ENCODE peak calls at places on chromosomes 6 and 20, in eight cellular contexts. C is NCI-H2029 treated with DMSO at 0.1 percent for 48 hours; E is naive thymus-derived CD4-positive, alpha-beta T cell; Y is mesothelial cell of epicardium; W is SJSA1; S is activated CD4-positive, alpha-beta T cell treated with anti-CD3 and anti-CD28 coated beads, Interleukin-2, amount 10 ng/mL, durations not matched to agents 7 days and 5 days; B is NCI-H1930; I is activated CD8-positive, alpha-beta memory T cell treated with anti-CD3 and anti-CD28 coated beads for 48 hours. R is an unnamed sample.

GRCh38 chr6:138509371-138509770 is 10.1 kb upstream of the NHSL1 start:
- DNase-seq in B (peak; percentile 16), S (peak; percentile 66), Y (no peak), E (no peak), I (no peak), W (peak; percentile 20), C (peak; percentile 3), R (peak; percentile 45)

GRCh38 chr6:167982063-167982462 is 15.4 kb upstream of the KIF25 start:
- DNase-seq in B (no peak), W (no peak), E (no peak), Y (no peak), I (no peak), S (no peak), C (no peak), R (no peak)

GRCh38 chr6:26550250-26550993 is 12.3 kb downstream of the HMGN4 start:
- DNase-seq in S (peak; percentile 43), W (peak; percentile 52), E (no peak), B (peak; percentile 77), I (peak; percentile 45), C (peak; percentile 54), Y (peak; percentile 54), R (peak; percentile 57)

GRCh38 chr20:50744143-50744792 is 12.9 kb downstream of the PARD6B start:
- DNase-seq in C (no peak), W (peak; percentile 78), S (no peak), Y (peak; percentile 37), I (no peak), E (no peak), B (no peak), R (peak; percentile 90)

GRCh38 chr20:63135411-63135810 is 80.5 kb downstream of the YTHDF1 start:
- DNase-seq in C (no peak), B (no peak), I (no peak), W (no peak), Y (no peak), S (no peak), E (no peak), R (no peak)

GRCh38 chr20:48295966-48296421 is 510.7 kb upstream of the SULF2 start:
- DNase-seq in S (no peak), E (no peak), C (no peak), I (no peak), B (no peak), W (no peak), Y (no peak), R (peak; percentile 68)

GRCh38 chr20:47583551-47583950 is 81.9 kb downstream of the NCOA3 start:
- DNase-seq in B (no peak), S (no peak), E (no peak), Y (no peak), C (no peak), W (no peak), I (no peak), R (no peak)

GRCh38 chr6:27092316-27092692 is 155.2 kb upstream of the PRSS16 start:
- DNase-seq in W (no peak), I (no peak), Y (no peak), S (no peak), B (no peak), C (no peak), E (no peak), R (no peak)

GRCh38 chr20:46651091-46651962 is at the start of gene SLC13A3:
- DNase-seq in W (no peak), Y (no peak), E (no peak), S (peak; percentile 0), C (no peak), I (no peak), B (no peak), R (no peak)

GRCh38 chr20:58112017-58112781 is 116.3 kb downstream of the ANKRD60 start:
- DNase-seq in C (no peak), I (no peak), E (no peak), W (no peak), S (no peak), B (no peak), Y (no peak), R (peak; percentile 47)

GRCh38 chr6:113858067-113858604 is 991 bp downstream of the MARCKS start:
- DNase-seq in S (no peak), B (no peak), E (peak; percentile 12), W (no peak), C (peak; percentile 84), I (no peak), Y (peak; percentile 54), R (peak; percentile 65)

GRCh38 chr6:85641916-85642773 is 541 bp downstream of the SYNCRIP start:
- DNase-seq in C (peak; percentile 53), Y (peak; percentile 62), I (peak; percentile 32), E (peak; percentile 33), B (no peak), S (peak; percentile 65), W (peak; percentile 39), R (peak; percentile 37)

GRCh38 chr6:20479075-20479871 is 55.0 kb upstream of the CDKAL1 start:
- DNase-seq in C (no peak), W (no peak), Y (no peak), B (no peak), I (no peak), E (no peak), S (no peak), R (no peak)

GRCh38 chr6:80527552-80528052 is 421.1 kb downstream of the BCKDHB start:
- DNase-seq in C (peak; percentile 91), B (peak; percentile 31), Y (no peak), W (no peak), S (no peak), E (no peak), I (no peak), R (no peak)

GRCh38 chr20:21554376-21554890 is 40.6 kb upstream of the NKX2-2 start:
- DNase-seq in E (no peak), W (no peak), I (no peak), S (no peak), C (no peak), B (no peak), Y (no peak), R (no peak)

GRCh38 chr20:34579936-34580587 is 21.5 kb downstream of the MAP1LC3A start:
- DNase-seq in C (no peak), I (no peak), E (no peak), Y (no peak), B (no peak), S (peak; percentile 60), W (peak; percentile 10), R (peak; percentile 12)

GRCh38 chr6:128731249-128732165 is 151.4 kb upstream of the LAMA2 start:
- DNase-seq in W (peak; percentile 22), B (no peak), I (no peak), S (no peak), Y (no peak), E (no peak), C (no peak), R (peak; percentile 71)

GRCh38 chr20:52118233-52118632 is 73.3 kb downstream of the ZFP64 start:
- DNase-seq in E (no peak), W (no peak), S (no peak), I (no peak), C (no peak), Y (no peak), B (no peak), R (no peak)

GRCh38 chr6:75893058-75893775 is 144.2 kb downstream of the MYO6 start:
- DNase-seq in B (peak; percentile 8), S (peak; percentile 14), C (peak; percentile 78), E (no peak), I (no peak), Y (no peak), W (peak; percentile 40), R (peak; percentile 83)

GRCh38 chr20:60224914-60225313 is 266.7 kb downstream of the CDH26 start:
- DNase-seq in Y (no peak), C (no peak), S (peak; percentile 9), I (no peak), E (no peak), B (no peak), W (peak; percentile 16), R (no peak)

GRCh38 chr6:5764401-5764955 is 242.2 kb downstream of the NRN1 start:
- DNase-seq in W (no peak), Y (no peak), E (no peak), S (no peak), I (no peak), B (no peak), C (no peak), R (peak; percentile 33)

GRCh38 chr6:148382856-148383255 is 40.2 kb downstream of the SASH1 start:
- DNase-seq in B (no peak), E (no peak), S (no peak), C (no peak), I (no peak), W (no peak), Y (no peak), R (no peak)

GRCh38 chr6:109467696-109468095 is 12.1 kb upstream of the MICAL1 start:
- DNase-seq in W (no peak), C (no peak), Y (no peak), I (no peak), E (no peak), B (no peak), S (no peak), R (no peak)

GRCh38 chr20:13348301-13349239 is 127.5 kb downstream of the ISM1 start:
- DNase-seq in I (no peak), B (no peak), W (peak; percentile 73), Y (no peak), C (no peak), S (no peak), E (no peak), R (peak; percentile 58)

GRCh38 chr6:128882991-128883571 is at the start of gene LAMA2:
- DNase-seq in E (no peak), Y (peak; percentile 80), B (no peak), C (no peak), S (no peak), I (no peak), W (peak; percentile 6), R (peak; percentile 82)

GRCh38 chr6:106557837-106558236 is 71.5 kb downstream of the RTN4IP1 start:
- DNase-seq in S (no peak), E (no peak), I (no peak), Y (no peak), C (no peak), W (no peak), B (no peak), R (no peak)

GRCh38 chr20:57652865-57653545 is 32.8 kb upstream of the ZBP1 start:
- DNase-seq in Y (peak; percentile 36), C (no peak), W (no peak), B (no peak), S (no peak), I (no peak), E (no peak), R (no peak)

GRCh38 chr6:1055015-1055921 is 256.6 kb upstream of the FOXQ1 start:
- DNase-seq in Y (peak; percentile 35), C (no peak), E (no peak), S (no peak), I (no peak), B (no peak), W (no peak), R (no peak)

GRCh38 chr20:35575958-35576357 is 34.1 kb downstream of the ERGIC3 start:
- DNase-seq in C (no peak), Y (no peak), E (no peak), W (no peak), B (no peak), S (no peak), I (no peak), R (no peak)

GRCh38 chr20:42097741-42098140 is 479.6 kb upstream of the CHD6 start:
- DNase-seq in C (no peak), B (no peak), Y (no peak), W (no peak), E (no peak), S (no peak), I (no peak), R (no peak)

GRCh38 chr20:33677991-33678431 is 3.8 kb upstream of the NECAB3 start:
- DNase-seq in Y (no peak), S (no peak), E (no peak), B (no peak), W (no peak), C (no peak), I (no peak), R (no peak)

GRCh38 chr6:114280239-114280982 is 62.4 kb downstream of the HS3ST5 start:
- DNase-seq in E (no peak), Y (no peak), W (no peak), C (no peak), B (no peak), S (no peak), I (no peak), R (no peak)

GRCh38 chr6:110528051-110528929 is 51.9 kb upstream of the SLC22A16 start:
- DNase-seq in B (no peak), S (peak; percentile 69), I (no peak), W (peak; percentile 82), C (peak; percentile 62), Y (no peak), E (no peak), R (peak; percentile 92)

GRCh38 chr6:122116912-122117663 is 282.4 kb upstream of the HSF2 start:
- DNase-seq in I (no peak), S (no peak), E (no peak), B (no peak), W (no peak), Y (no peak), C (no peak), R (no peak)